ENCODE peak calls at places on chromosomes 5 and 9, in five cellular contexts. H, A, P, Q and X are unnamed samples.

GRCh38 chr5:151671979-151672378 is 14.7 kb downstream of the SPARC start:
- DNase-seq in H (no peak), A (no peak), P (peak), Q (no peak), X (no peak)

GRCh38 chr5:36720688-36721087 is 114.3 kb downstream of the SLC1A3 start:
- DNase-seq in H (no peak), A (no peak), P (no peak), Q (no peak), X (no peak)

GRCh38 chr5:10775646-10776045 is 14.6 kb upstream of the DAP start:
- DNase-seq in H (no peak), A (no peak), P (no peak), Q (no peak), X (no peak)

GRCh38 chr5:55773057-55773456 is 35.2 kb downstream of the DDX4 start:
- DNase-seq in H (no peak), A (no peak), P (no peak), Q (no peak), X (no peak)

GRCh38 chr5:23389543-23390215 is 117.7 kb upstream of the PRDM9 start:
- DNase-seq in H (no peak), A (no peak), P (no peak), Q (no peak), X (no peak)

GRCh38 chr5:170275376-170275994 is 22.1 kb downstream of the LCP2 start:
- DNase-seq in H (no peak), A (no peak), P (no peak), Q (no peak), X (no peak)

GRCh38 chr5:53263151-53263550 is 153.6 kb upstream of the MOCS2 start:
- DNase-seq in H (no peak), A (no peak), P (no peak), Q (no peak), X (no peak)

GRCh38 chr5:15333091-15333490 is 166.9 kb upstream of the FBXL7 start:
- DNase-seq in H (no peak), A (no peak), P (no peak), Q (no peak), X (no peak)

GRCh38 chr5:5271606-5272321 is 131.6 kb downstream of the ADAMTS16 start:
- DNase-seq in H (no peak), A (no peak), P (no peak), Q (no peak), X (peak)

GRCh38 chr9:127177682-127178265 is 55.3 kb upstream of the ANGPTL2 start:
- DNase-seq in H (peak), A (no peak), P (no peak), Q (peak), X (no peak)

GRCh38 chr5:8912106-8912505 is 633.8 kb downstream of the SEMA5A start:
- DNase-seq in H (no peak), A (no peak), P (peak), Q (no peak), X (no peak)

GRCh38 chr9:86353591-86354047 is 591 bp downstream of the TUT7 start:
- DNase-seq in H (no peak), A (no peak), P (no peak), Q (peak), X (no peak)

GRCh38 chr5:169116961-169117461 is 183.9 kb downstream of the SLIT3 start:
- DNase-seq in H (no peak), A (no peak), P (no peak), Q (no peak), X (no peak)

GRCh38 chr9:135644631-135645218 is 5.4 kb upstream of the GLT6D1 start:
- DNase-seq in H (no peak), A (no peak), P (no peak), Q (no peak), X (no peak)
- H3K4me3 ChIP-seq in H (no peak), A (no peak), P (no peak), Q (no peak), X (no peak)

GRCh38 chr9:134168731-134169130 is 4.4 kb upstream of the RNU6ATAC start:
- DNase-seq in H (no peak), A (no peak), P (no peak), Q (no peak), X (peak)
- TF ChIP-seq CTCF in H (no peak), A (no peak), P (no peak), Q (no peak), X (peak)

GRCh38 chr5:67166460-67166871 is 30.1 kb downstream of the CD180 start:
- DNase-seq in H (peak), A (no peak), P (no peak), Q (peak), X (no peak)
- H3K4me3 ChIP-seq in H (no peak), A (no peak), P (no peak), Q (peak), X (no peak)

GRCh38 chr5:142767925-142768324 is 2.3 kb upstream of the ARHGAP26 start:
- DNase-seq in H (no peak), A (no peak), P (no peak), Q (no peak), X (no peak)

GRCh38 chr5:142772766-142773293 is 2.7 kb downstream of the ARHGAP26 start:
- DNase-seq in H (no peak), A (no peak), P (no peak), Q (no peak), X (no peak)

GRCh38 chr5:142769793-142770649 is at the start of gene ARHGAP26:
- DNase-seq in H (peak), A (peak), P (peak), Q (peak), X (peak)

GRCh38 chr5:142769251-142769792 is 855 bp upstream of the ARHGAP26 start:
- DNase-seq in H (no peak), A (no peak), P (no peak), Q (no peak), X (no peak)

GRCh38 chr5:142770650-142771609 is 753 bp downstream of the ARHGAP26 start:
- DNase-seq in H (peak), A (no peak), P (peak), Q (peak), X (no peak)
- TF ChIP-seq CTCF in H (no peak), A (peak), P (no peak), Q (no peak), X (no peak)

DNA sequence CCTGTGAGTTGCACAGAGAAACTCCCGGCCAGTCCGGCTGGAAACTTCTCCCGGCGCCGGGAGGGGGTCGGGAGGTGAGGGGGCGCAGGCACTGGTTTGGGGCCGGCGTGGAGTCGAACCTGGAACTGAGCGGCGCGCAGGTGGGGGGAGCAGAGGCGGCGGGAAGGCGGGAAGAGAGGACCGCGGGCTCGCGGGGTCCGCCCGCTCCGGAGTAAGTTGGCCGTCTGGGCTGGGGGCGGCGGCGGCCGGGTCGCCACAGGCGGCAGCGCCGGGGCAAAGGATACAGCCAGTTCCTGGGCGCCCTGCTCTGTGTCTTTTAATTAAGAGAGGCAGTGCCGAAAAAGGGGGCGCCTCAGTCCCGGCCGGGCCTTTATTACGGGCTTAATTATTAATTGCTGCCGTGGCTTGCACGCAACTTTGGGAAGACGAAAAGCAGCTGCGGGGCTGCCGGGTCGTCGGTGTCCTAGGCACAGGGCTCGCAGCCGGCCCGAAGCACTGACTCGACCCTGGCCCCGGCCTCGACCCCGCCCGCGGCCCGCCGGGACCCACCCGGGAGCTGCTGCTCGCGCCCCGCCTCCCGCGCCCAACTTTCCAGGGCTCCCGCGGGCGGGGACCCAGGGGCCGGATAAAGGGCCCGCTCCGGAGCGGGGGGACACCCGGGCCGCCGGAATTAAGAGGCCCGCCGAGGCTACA is 1.1 kb downstream of the NTNG2 start:
- DNase-seq in H (no peak), A (no peak), P (no peak), Q (no peak), X (no peak)
- H3K4me3 ChIP-seq in H (peak), A (no peak), P (peak), Q (peak), X (peak)

DNA sequence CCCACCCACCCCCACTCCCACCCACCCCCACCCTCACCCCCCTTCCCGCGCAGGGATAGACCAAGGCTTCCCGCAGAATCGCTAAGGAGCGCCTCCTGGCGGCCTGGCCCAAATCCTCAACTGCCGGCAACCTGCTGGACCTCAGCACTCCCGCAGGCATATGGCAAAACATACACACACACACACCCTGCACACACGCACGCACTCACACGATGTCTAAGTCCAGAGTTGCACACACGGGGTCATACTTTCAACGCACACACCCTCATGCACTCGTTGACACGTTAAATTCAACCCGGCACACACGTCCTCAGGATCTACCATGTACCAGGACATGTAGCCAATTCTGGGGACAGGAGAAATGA is 1.7 kb downstream of the CPLX2 start:
- DNase-seq in H (no peak), A (no peak), P (no peak), Q (no peak), X (no peak)
- TF ChIP-seq CTCF in H (peak), A (peak), P (peak), Q (no peak), X (peak)